ENCODE peak calls at places on chromosomes 5 and 9, in seven cellular contexts. T is GM23338, Y is MM.1S, O is PC-3, E is HCT116, D is GM23248, U is hepatocyte. F is an unnamed sample.

GRCh38 chr5:89377752-89378455 is 494.9 kb upstream of the MEF2C start:
- DNase-seq in O (peak; percentile 5), T (no peak), E (no peak), D (peak; percentile 18), Y (no peak), U (no peak), F (no peak)

GRCh38 chr5:126234563-126235195 is 188.5 kb upstream of the GRAMD2B start:
- DNase-seq in T (peak; percentile 78), O (peak; percentile 60), E (peak; percentile 37), Y (peak; percentile 71), U (peak; percentile 24), D (peak; percentile 24), F (peak; percentile 71)

GRCh38 chr9:75071530-75072122 is 16.3 kb downstream of the NMRK1 start:
- DNase-seq in Y (peak; percentile 54), D (no peak), U (no peak), E (peak; percentile 44), O (peak; percentile 82), T (no peak), F (no peak)

GRCh38 chr9:86043999-86044398 is 55.4 kb downstream of the GOLM1 start:
- DNase-seq in E (peak; percentile 7), U (no peak), D (no peak), Y (no peak), O (peak; percentile 16), T (no peak), F (peak; percentile 18)

GRCh38 chr5:6801236-6801635 is 88.0 kb downstream of the TENT4A start:
- DNase-seq in T (no peak), D (no peak), E (no peak), U (no peak), Y (no peak), O (no peak), F (no peak)

GRCh38 chr9:100595391-100596199 is 17.7 kb downstream of the CAVIN4 start:
- DNase-seq in O (peak; percentile 82), U (peak; percentile 77), T (peak; percentile 80), D (peak; percentile 75), Y (peak; percentile 53), E (peak; percentile 44), F (peak; percentile 70)

GRCh38 chr5:135713516-135713915 is 120.9 kb upstream of the SLC25A48 start:
- DNase-seq in T (no peak), O (no peak), D (no peak), U (no peak), Y (no peak), E (no peak), F (no peak)

GRCh38 chr9:114484854-114485443 is 20.3 kb downstream of the WHRN start:
- DNase-seq in E (peak; percentile 73), U (no peak), T (no peak), O (peak; percentile 57), Y (peak; percentile 98), D (peak; percentile 88), F (no peak)

GRCh38 chr5:135398160-135398854 is 724 bp downstream of the MACROH2A1 start:
- DNase-seq in O (peak; percentile 65), E (peak; percentile 13), D (peak; percentile 74), Y (peak; percentile 79), U (peak; percentile 83), T (peak; percentile 73), F (peak; percentile 80)

GRCh38 chr9:93830224-93830596 is 124.9 kb downstream of the BARX1 start:
- DNase-seq in Y (no peak), O (no peak), T (no peak), D (no peak), U (peak; percentile 2), E (no peak), F (no peak)

GRCh38 chr5:107805166-107805565 is 134.4 kb upstream of the EFNA5 start:
- DNase-seq in Y (no peak), E (no peak), U (no peak), O (no peak), T (no peak), D (no peak), F (peak; percentile 73)

GRCh38 chr5:137486707-137487106 is 12.4 kb downstream of the SPOCK1 start:
- DNase-seq in O (peak; percentile 62), D (peak; percentile 95), Y (no peak), E (no peak), U (no peak), T (no peak), F (no peak)

GRCh38 chr5:96661841-96662724 is at the start of gene CAST:
- DNase-seq in E (peak; percentile 87), D (peak; percentile 94), O (peak; percentile 87), T (peak; percentile 95), Y (peak; percentile 88), U (peak; percentile 87), F (peak; percentile 96)

GRCh38 chr5:136285501-136285900 is 79.8 kb downstream of the TRPC7 start:
- DNase-seq in T (no peak), U (no peak), D (peak; percentile 45), E (no peak), Y (no peak), O (no peak), F (no peak)

GRCh38 chr5:13567819-13568218 is 376.7 kb downstream of the DNAH5 start:
- DNase-seq in Y (no peak), U (no peak), E (no peak), O (peak; percentile 98), D (peak; percentile 80), T (no peak), F (no peak)

GRCh38 chr9:7216004-7216821 is 458.4 kb downstream of the KDM4C start:
- DNase-seq in D (peak; percentile 37), E (no peak), U (no peak), T (no peak), O (peak; percentile 56), Y (no peak), F (no peak)

GRCh38 chr9:134338394-134339182 is 12.3 kb downstream of the RXRA start:
- DNase-seq in E (no peak), U (no peak), T (no peak), D (no peak), O (no peak), Y (no peak), F (no peak)

GRCh38 chr5:39714036-39714698 is 289.4 kb upstream of the DAB2 start:
- DNase-seq in E (peak; percentile 69), U (peak; percentile 73), D (peak; percentile 70), Y (peak; percentile 62), O (peak; percentile 96), T (peak; percentile 78), F (peak; percentile 52)

GRCh38 chr5:157918811-157919742 is 60.1 kb upstream of the CLINT1 start:
- DNase-seq in O (no peak), Y (no peak), E (no peak), T (no peak), D (peak; percentile 14), U (peak; percentile 45), F (no peak)

GRCh38 chr5:54769072-54769471 is 216.3 kb downstream of the ESM1 start:
- DNase-seq in Y (no peak), D (no peak), O (peak; percentile 12), T (peak; percentile 45), E (no peak), U (no peak), F (no peak)

GRCh38 chr9:121260457-121261106 is 7.4 kb upstream of the GSN start:
- DNase-seq in U (no peak), Y (no peak), T (no peak), O (no peak), E (no peak), D (no peak), F (no peak)

GRCh38 chr5:173953528-173954090 is 35.4 kb upstream of the C5orf47 start:
- DNase-seq in E (no peak), D (peak; percentile 56), Y (no peak), T (no peak), U (no peak), O (peak; percentile 90), F (no peak)

GRCh38 chr9:116154976-116155699 is 1.5 kb downstream of the PAPPA start:
- DNase-seq in O (no peak), E (no peak), U (peak; percentile 41), D (peak; percentile 71), T (peak; percentile 54), Y (no peak), F (peak; percentile 21)

GRCh38 chr9:133406480-133407307 is 11.1 kb downstream of the REXO4 start:
- DNase-seq in E (peak; percentile 47), T (peak; percentile 83), D (peak; percentile 81), U (peak; percentile 88), Y (peak; percentile 43), O (peak; percentile 48), F (peak; percentile 77)

DNA sequence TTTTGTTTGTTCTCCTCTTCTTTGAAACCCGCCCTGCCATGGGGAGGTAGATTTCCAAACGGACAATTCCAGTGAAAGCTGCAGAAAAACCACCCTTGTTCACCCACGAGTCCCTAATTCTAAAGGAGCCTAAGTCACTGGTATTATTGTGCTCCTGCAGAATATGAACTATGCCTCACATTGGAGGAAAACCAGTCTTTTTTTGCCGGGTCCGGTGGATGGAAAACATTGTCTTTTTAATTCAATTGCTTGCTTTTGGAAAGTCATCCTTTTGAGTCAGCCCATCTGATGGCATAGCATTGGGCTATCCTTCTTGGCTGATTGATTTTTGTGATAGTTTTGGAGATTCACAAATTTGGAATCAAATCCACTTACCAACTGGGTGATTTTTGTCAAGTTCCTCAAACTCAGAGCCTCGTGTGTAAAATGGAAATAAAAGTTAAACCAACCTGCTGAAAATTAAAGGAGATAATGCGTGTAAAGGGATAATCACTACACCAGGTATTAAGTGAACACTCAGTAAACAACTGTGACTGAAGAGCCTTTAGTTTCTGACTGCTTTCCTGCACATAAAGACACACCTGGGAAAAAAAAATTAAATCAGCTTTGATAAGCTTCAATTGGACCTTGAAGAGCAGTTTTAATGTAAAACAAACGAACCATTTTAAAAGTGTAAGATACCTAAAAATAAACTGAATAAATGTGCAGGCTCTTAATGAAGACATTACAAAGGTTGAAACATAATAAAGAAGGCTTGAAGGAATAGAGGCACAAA is 783 bp upstream of the CCNJL start:
- DNase-seq in D (no peak), O (no peak), E (no peak), Y (no peak), U (no peak), T (no peak), F (peak; percentile 10)
- TF ChIP-seq EZH2 in D (peak; percentile 57), O (no peak), E (no peak), Y (no peak), U (no peak), T (no peak), F (no peak)

GRCh38 chr5:59620535-59621212 is 272.9 kb downstream of the PDE4D start:
- DNase-seq in O (no peak), D (peak; percentile 5), T (no peak), Y (no peak), E (no peak), U (no peak), F (no peak)
- H3K4me2 ChIP-seq in O (no peak overlapping the region), D (no peak overlapping the region), T (no peak overlapping the region), Y (no peak overlapping the region), E (no peak overlapping the region), U (no peak overlapping the region), F (no peak overlapping the region)

DNA sequence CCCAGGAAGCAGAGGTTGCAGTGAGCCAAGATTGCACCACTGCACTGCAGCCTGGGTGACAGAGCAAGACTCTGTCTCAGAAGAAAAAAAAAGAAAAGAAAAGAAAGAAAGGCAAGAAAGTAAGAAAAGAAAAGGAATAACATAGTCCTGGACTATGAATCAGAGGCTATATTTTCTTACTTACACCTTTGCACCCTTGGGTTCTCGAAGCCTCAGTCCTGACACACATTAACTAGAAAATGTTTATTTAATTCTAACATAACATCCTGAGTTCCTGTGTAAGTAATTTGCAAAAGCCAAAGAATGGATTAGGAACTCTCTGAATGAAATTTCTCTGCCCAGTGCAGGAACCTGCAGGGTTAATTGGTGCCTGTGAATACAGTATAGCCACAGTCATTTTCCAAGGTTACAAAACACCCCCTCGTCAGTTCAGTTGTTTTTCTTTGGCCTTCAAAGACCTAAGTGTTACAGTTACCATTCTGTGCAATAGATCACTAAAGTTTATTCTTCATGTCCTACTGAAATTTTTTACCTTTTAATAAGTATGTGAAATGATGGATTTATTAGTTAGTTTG is 147.6 kb downstream of the SV2C start:
- DNase-seq in E (no peak), O (no peak), D (no peak), Y (no peak), T (no peak), U (no peak), F (no peak)
- TF ChIP-seq EZH2phosphoT487 in E (no peak), O (no peak), D (no peak), Y (no peak), T (no peak), U (no peak), F (no peak)

GRCh38 chr9:130665431-130666392 is 1.3 kb downstream of the PRDM12 start:
- DNase-seq in Y (no peak), O (no peak), T (peak; percentile 76), U (no peak), D (peak; percentile 40), E (no peak), F (peak; percentile 92)
- TF ChIP-seq EZH2 in Y (peak; percentile 100), O (peak; percentile 95), T (peak; percentile 100), U (peak; percentile 100), D (peak; percentile 98), E (no peak), F (peak; percentile 87)